ENCODE peak calls at places on chromosomes 13 and 19, in five cellular contexts. U, O, P, Q and G are unnamed samples.

GRCh38 chr13:114069376-114070097 is 62.9 kb downstream of the RASA3 start:
- DNase-seq in U (no peak), P (peak; percentile 9), Q (no peak), O (no peak), G (no peak)

GRCh38 chr13:109336730-109337129 is 449.7 kb downstream of the IRS2 start:
- DNase-seq in O (peak; percentile 52), U (peak; percentile 84), P (no peak), Q (peak; percentile 57), G (peak; percentile 74)

GRCh38 chr13:44142911-44143665 is 230.5 kb upstream of the SERP2 start:
- DNase-seq in O (peak; percentile 66), U (peak; percentile 30), Q (no peak), P (no peak), G (no peak)

GRCh38 chr19:22532388-22533310 is 101.5 kb upstream of the ZNF492 start:
- DNase-seq in P (peak; percentile 80), U (no peak), O (no peak), Q (no peak), G (no peak)

GRCh38 chr19:1177322-1178114 is 3.5 kb upstream of the SBNO2 start:
- DNase-seq in P (no peak), O (peak; percentile 88), U (peak; percentile 97), Q (peak; percentile 86), G (peak; percentile 84)

GRCh38 chr13:29978211-29978610 is 127.8 kb upstream of the UBL3 start:
- DNase-seq in O (no peak), P (no peak), Q (no peak), U (peak; percentile 51), G (no peak)

GRCh38 chr19:42577016-42577415 is 17.7 kb downstream of the CEACAM8 start:
- DNase-seq in O (no peak), P (no peak), U (no peak), Q (no peak), G (no peak)

GRCh38 chr13:45206340-45206739 is 5.5 kb upstream of the KCTD4 start:
- DNase-seq in O (peak; percentile 53), Q (peak; percentile 87), P (no peak), U (peak; percentile 89), G (peak; percentile 82)

GRCh38 chr19:57050863-57051262 is 68.9 kb upstream of the USP29 start:
- DNase-seq in Q (no peak), O (no peak), P (no peak), U (no peak), G (no peak)

GRCh38 chr19:54325194-54325621 is 12.2 kb upstream of the LILRA5 start:
- DNase-seq in Q (no peak), O (peak; percentile 55), P (no peak), U (peak; percentile 35), G (no peak)

GRCh38 chr19:4866595-4867424 is 657 bp downstream of the PLIN3 start:
- DNase-seq in Q (no peak), U (peak; percentile 80), P (peak; percentile 40), O (no peak), G (no peak)

GRCh38 chr19:56119585-56119978 is 1.5 kb downstream of the ZNF787 start:
- DNase-seq in O (peak; percentile 55), U (peak; percentile 81), P (no peak), Q (no peak), G (peak; percentile 29)

GRCh38 chr13:114259974-114260373 is 21.4 kb upstream of the UPF3A start:
- DNase-seq in O (no peak), P (no peak), U (no peak), Q (no peak), G (no peak)

GRCh38 chr13:97307882-97308624 is 85.9 kb downstream of the MBNL2 start:
- DNase-seq in O (peak; percentile 70), P (peak; percentile 70), U (peak; percentile 78), Q (no peak), G (no peak)

GRCh38 chr13:52036037-52036436 is 11.5 kb downstream of the UTP14C start:
- DNase-seq in O (no peak), U (no peak), P (no peak), Q (no peak), G (no peak)

GRCh38 chr13:19763618-19764017 is 19.1 kb downstream of the PSPC1 start:
- DNase-seq in U (no peak), P (no peak), O (no peak), Q (no peak), G (no peak)

GRCh38 chr13:36088001-36088400 is 43.2 kb downstream of the DCLK1 start:
- DNase-seq in O (no peak), U (no peak), Q (no peak), P (no peak), G (no peak)

GRCh38 chr19:40667602-40668001 is 22.8 kb downstream of the NUMBL start:
- DNase-seq in Q (no peak), P (no peak), O (no peak), U (no peak), G (no peak)

GRCh38 chr13:35225582-35225981 is 250.9 kb downstream of the MAB21L1 start:
- DNase-seq in O (no peak), Q (no peak), P (no peak), U (no peak), G (no peak)

GRCh38 chr19:45779231-45780145 is 2.8 kb downstream of the DMPK start:
- DNase-seq in P (no peak), U (peak; percentile 68), O (peak; percentile 95), Q (no peak), G (no peak)
- TF ChIP-seq CTCF in P (peak; percentile 18), U (peak; percentile 6), O (peak; percentile 74), Q (peak; percentile 32), G (peak; percentile 40)

DNA sequence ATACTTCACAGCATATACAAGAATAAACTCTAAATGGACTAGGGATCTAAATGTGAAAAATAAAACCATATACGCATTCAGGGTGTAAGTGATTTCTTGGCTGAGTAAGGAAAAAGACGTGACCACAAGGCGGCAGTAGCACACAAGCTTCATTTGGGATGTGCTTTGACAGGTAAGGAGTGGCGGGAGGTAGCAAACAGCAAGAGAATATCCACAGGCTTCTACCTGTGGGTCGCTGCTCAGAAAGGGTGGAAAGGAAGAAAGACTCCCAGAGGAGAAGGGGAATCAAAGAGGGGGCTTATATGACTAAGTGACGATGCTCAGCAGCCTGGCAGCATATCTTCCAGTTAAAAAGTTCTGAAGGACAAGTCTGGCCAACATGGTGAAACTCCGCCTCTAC is 2.5 kb upstream of the ZNF121 start:
- DNase-seq in O (peak; percentile 78), U (peak; percentile 78), P (peak; percentile 55), Q (no peak), G (peak; percentile 16)
- TF ChIP-seq CTCF in O (peak; percentile 26), U (peak; percentile 68), P (peak; percentile 55), Q (peak; percentile 69), G (peak; percentile 56)

DNA sequence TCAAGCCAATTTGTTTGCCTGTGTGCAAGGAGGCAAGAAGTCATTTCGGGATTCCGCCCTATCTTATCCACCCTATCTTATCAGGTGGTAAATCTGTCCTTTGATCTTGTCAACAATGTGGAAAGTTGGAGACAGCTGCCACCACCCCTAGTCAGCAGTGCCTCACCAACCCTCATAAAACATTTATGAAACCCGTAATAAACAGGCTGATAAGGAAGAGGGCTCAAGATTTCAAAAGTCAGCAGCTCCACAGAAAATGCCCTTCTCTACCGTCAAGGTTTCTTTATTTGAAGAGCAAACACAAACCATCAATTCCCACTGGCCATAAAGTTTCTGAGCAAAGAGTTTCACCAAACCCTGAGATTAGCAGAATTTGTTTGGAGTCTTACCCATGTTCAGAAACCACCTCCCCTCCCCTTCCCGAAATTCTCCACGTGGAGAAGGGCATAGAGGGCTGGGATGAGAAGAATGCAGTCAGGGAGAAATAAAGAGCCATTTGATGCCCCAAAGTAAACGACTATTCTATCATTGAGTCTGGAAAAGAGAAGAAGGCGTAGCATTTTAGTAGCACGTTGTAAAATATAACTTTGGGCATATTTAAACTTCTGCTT is 196.1 kb upstream of the GPR12 start:
- DNase-seq in U (no peak), P (no peak), O (peak; percentile 29), Q (no peak), G (no peak)
- TF ChIP-seq CTCF in U (no peak), P (no peak), O (no peak), Q (no peak), G (no peak)

GRCh38 chr13:66994097-66994496 is 236.0 kb downstream of the PCDH9 start:
- DNase-seq in Q (no peak), U (peak; percentile 67), P (peak; percentile 87), O (peak; percentile 91), G (no peak)
- TF ChIP-seq CTCF in Q (peak; percentile 58), U (peak; percentile 44), P (peak; percentile 77), O (peak; percentile 66), G (peak; percentile 69)

GRCh38 chr19:48117515-48118330 is 7.1 kb upstream of the PLA2G4C start:
- DNase-seq in O (no peak), Q (no peak), U (no peak), P (no peak), G (no peak)
- TF ChIP-seq CTCF in O (peak; percentile 7), Q (no peak), U (no peak), P (no peak), G (no peak)

DNA sequence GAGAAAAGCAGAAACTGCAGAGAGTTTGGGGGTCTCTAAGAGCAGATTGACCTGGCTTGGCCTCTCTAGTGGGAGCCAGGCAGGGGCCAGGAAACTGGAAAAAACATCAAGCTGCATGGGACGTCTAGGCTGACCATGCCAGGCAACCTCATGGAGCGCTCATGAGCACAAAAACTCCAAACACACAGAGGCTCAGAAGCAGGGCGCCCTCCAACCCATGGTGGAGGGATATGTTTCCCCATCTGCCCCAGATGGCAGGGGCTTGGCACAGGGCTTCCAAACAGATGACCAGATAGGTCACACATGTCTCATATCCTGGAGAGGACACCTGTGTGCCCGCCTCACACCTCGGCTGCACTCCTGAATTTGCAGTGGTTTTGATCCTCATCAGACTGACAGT is 879.0 kb downstream of the UQCRFS1 start:
- DNase-seq in U (no peak), Q (no peak), P (no peak), O (no peak), G (no peak)
- TF ChIP-seq CTCF in U (no peak), Q (no peak), P (no peak), O (no peak), G (no peak)